ENCODE peak calls at places on chromosome 13, in five cellular contexts. H, V, R, X and F are unnamed samples.

GRCh38 chr13:110399801-110400200 is 92.7 kb downstream of the COL4A2 start:
- DNase-seq in H (no peak), V (peak), R (no peak), X (no peak), F (no peak)

GRCh38 chr13:23087884-23088283 is 92.9 kb upstream of the SGCG start:
- DNase-seq in H (no peak), V (peak), R (no peak), X (peak), F (peak)

GRCh38 chr13:45073809-45074208 is 46.5 kb upstream of the GTF2F2 start:
- DNase-seq in H (no peak), V (no peak), R (no peak), X (no peak), F (no peak)

GRCh38 chr13:40789275-40790231 is at the start of gene SLC25A15:
- DNase-seq in H (peak), V (peak), R (peak), X (peak), F (peak)

GRCh38 chr13:38872693-38873092 is 117.9 kb downstream of the STOML3 start:
- DNase-seq in H (peak), V (peak), R (peak), X (peak), F (no peak)

GRCh38 chr13:20173121-20173746 is 12.4 kb upstream of the GJA3 start:
- DNase-seq in H (no peak), V (no peak), R (no peak), X (no peak), F (no peak)

GRCh38 chr13:94712287-94712811 is at the start of gene SOX21:
- DNase-seq in H (peak), V (no peak), R (no peak), X (peak), F (peak)

GRCh38 chr13:25742220-25742619 is 309.6 kb downstream of the SHISA2 start:
- DNase-seq in H (no peak), V (no peak), R (no peak), X (no peak), F (no peak)

GRCh38 chr13:46831588-46832194 is 34.7 kb upstream of the ESD start:
- DNase-seq in H (no peak), V (peak), R (peak), X (peak), F (no peak)

GRCh38 chr13:24274452-24274971 is 34.9 kb upstream of the C1QTNF9 start:
- DNase-seq in H (no peak), V (peak), R (peak), X (no peak), F (no peak)

GRCh38 chr13:98098511-98098910 is 44.4 kb upstream of the FARP1 start:
- DNase-seq in H (no peak), V (peak), R (no peak), X (no peak), F (no peak)

GRCh38 chr13:67438465-67438864 is 208.3 kb upstream of the PCDH9 start:
- DNase-seq in H (no peak), V (no peak), R (no peak), X (peak), F (no peak)

GRCh38 chr13:46552888-46553520 is at the start of gene LRCH1:
- DNase-seq in H (peak), V (peak), R (peak), X (peak), F (peak)

GRCh38 chr13:75482070-75482819 is at the start of gene TBC1D4:
- DNase-seq in H (peak), V (peak), R (peak), X (peak), F (peak)

GRCh38 chr13:42788601-42789000 is 7.2 kb downstream of the FAM216B start:
- DNase-seq in H (no peak), V (no peak), R (no peak), X (no peak), F (no peak)

GRCh38 chr13:98821372-98822237 is 69.1 kb upstream of the SLC15A1 start:
- DNase-seq in H (no peak), V (peak), R (no peak), X (no peak), F (no peak)

GRCh38 chr13:99909097-99909835 is 62.3 kb downstream of the ZIC5 start:
- DNase-seq in H (no peak), V (no peak), R (no peak), X (no peak), F (no peak)

GRCh38 chr13:23637813-23638212 is 67.6 kb downstream of the TNFRSF19 start:
- DNase-seq in H (peak), V (no peak), R (peak), X (no peak), F (no peak)

GRCh38 chr13:111919826-111920225 is 147.1 kb upstream of the SOX1 start:
- DNase-seq in H (no peak), V (no peak), R (no peak), X (no peak), F (no peak)

GRCh38 chr13:91369432-91369831 is 21.9 kb downstream of the MIR17HG start:
- DNase-seq in H (no peak), V (peak), R (no peak), X (peak), F (no peak)

GRCh38 chr13:30708541-30708940 is 26.8 kb upstream of the ALOX5AP start:
- DNase-seq in H (no peak), V (peak), R (no peak), X (peak), F (no peak)

GRCh38 chr13:75908137-75908536 is 272.0 kb downstream of the LMO7 start:
- DNase-seq in H (no peak), V (no peak), R (peak), X (no peak), F (no peak)

GRCh38 chr13:98260357-98261164 is 83.5 kb upstream of the RNF113B start:
- DNase-seq in H (no peak), V (no peak), R (no peak), X (no peak), F (no peak)

GRCh38 chr13:41054212-41054877 is 7.0 kb upstream of the WBP4 start:
- DNase-seq in H (no peak), V (peak), R (no peak), X (peak), F (no peak)

GRCh38 chr13:30362869-30363268 is 55.5 kb upstream of the KATNAL1 start:
- DNase-seq in H (no peak), V (no peak), R (no peak), X (no peak), F (no peak)

GRCh38 chr13:75250526-75251183 is 231.3 kb downstream of the TBC1D4 start:
- DNase-seq in H (no peak), V (peak), R (peak), X (peak), F (no peak)

GRCh38 chr13:44626176-44626575 is 50.0 kb upstream of the TSC22D1 start:
- DNase-seq in H (no peak), V (no peak), R (no peak), X (no peak), F (no peak)

GRCh38 chr13:29548722-29549446 is 46.6 kb downstream of the SLC7A1 start:
- DNase-seq in H (no peak), V (peak), R (no peak), X (peak), F (no peak)

GRCh38 chr13:99265823-99266426 is 7.7 kb upstream of the GPR18 start:
- DNase-seq in H (no peak), V (peak), R (no peak), X (peak), F (peak)

GRCh38 chr13:112079696-112080095 is 12.7 kb downstream of the SOX1 start:
- DNase-seq in H (no peak), V (peak), R (no peak), X (no peak), F (no peak)

GRCh38 chr13:51976423-51976822 is 34.8 kb downstream of the ATP7B start:
- DNase-seq in H (no peak), V (no peak), R (no peak), X (no peak), F (no peak)

GRCh38 chr13:66530686-66531085 is 699.5 kb downstream of the PCDH9 start:
- DNase-seq in H (no peak), V (no peak), R (no peak), X (no peak), F (no peak)

GRCh38 chr13:76715621-76716020 is 170.6 kb downstream of the KCTD12 start:
- DNase-seq in H (no peak), V (no peak), R (no peak), X (no peak), F (no peak)

GRCh38 chr13:94967183-94968039 is 255.1 kb upstream of the SOX21 start:
- DNase-seq in H (peak), V (peak), R (no peak), X (peak), F (no peak)

GRCh38 chr13:75749407-75749806 is 113.3 kb downstream of the LMO7 start:
- DNase-seq in H (no peak), V (peak), R (no peak), X (peak), F (no peak)

GRCh38 chr13:101115762-101116161 is 300.5 kb downstream of the NALCN start:
- DNase-seq in H (no peak), V (peak), R (no peak), X (peak), F (no peak)